ENCODE peak calls at places on chromosomes 4 and X, in six cellular contexts. R is NCI-H460; L is AG09319; D is anterior cingulate cortex; K is EH; Z is activated naive CD4-positive, alpha-beta T cell treated with anti-CD3 and anti-CD28 coated beads for 36 hours. P is an unnamed sample.

GRCh38 chr4:8866421-8866820 is 5.2 kb downstream of the HMX1 start:
- DNase-seq in L (no peak), D (no peak), K (no peak), R (no peak), Z (no peak), P (no peak)

GRCh38 chrX:134706138-134706537 is 47.9 kb upstream of the PLAC1 start:
- DNase-seq in R (no peak), D (no peak), L (no peak), Z (no peak), K (no peak), P (no peak)

GRCh38 chr4:101074326-101074725 is 273.0 kb downstream of the PPP3CA start:
- DNase-seq in L (no peak), K (peak; percentile 6), Z (no peak), D (no peak), R (no peak), P (no peak)

GRCh38 chr4:67344594-67345380 is 200.5 kb downstream of the CENPC start:
- DNase-seq in L (no peak), K (no peak), R (no peak), Z (no peak), D (no peak), P (no peak)

GRCh38 chr4:87758278-87758677 is 41.1 kb upstream of the IBSP start:
- DNase-seq in K (no peak), D (no peak), R (no peak), Z (no peak), L (no peak), P (no peak)

GRCh38 chr4:109155112-109155511 is 147.3 kb downstream of the COL25A1 start:
- DNase-seq in L (no peak), K (no peak), Z (no peak), R (no peak), D (no peak), P (no peak)

GRCh38 chr4:183987987-183988392 is 82.9 kb downstream of the STOX2 start:
- DNase-seq in K (peak; percentile 71), L (no peak), R (peak; percentile 90), Z (peak; percentile 22), D (peak; percentile 34), P (peak; percentile 72)

GRCh38 chrX:40096395-40097091 is 1.2 kb downstream of the BCOR start:
- DNase-seq in L (no peak), K (peak; percentile 58), R (no peak), D (peak; percentile 21), Z (peak; percentile 70), P (no peak)

GRCh38 chr4:84167579-84167978 is 331.5 kb downstream of the NKX6-1 start:
- DNase-seq in L (no peak), D (no peak), K (no peak), Z (no peak), R (no peak), P (no peak)

GRCh38 chr4:139242511-139243051 is 37.4 kb downstream of the MGARP start:
- DNase-seq in Z (no peak), D (no peak), L (no peak), R (no peak), K (peak; percentile 94), P (peak; percentile 48)

GRCh38 chrX:7346021-7346420 is 198.1 kb upstream of the PUDP start:
- DNase-seq in K (peak; percentile 65), Z (no peak), R (no peak), L (no peak), D (no peak), P (no peak)

GRCh38 chr4:160406426-160406825 is 1303.5 kb downstream of the RAPGEF2 start:
- DNase-seq in R (no peak), Z (no peak), L (no peak), K (no peak), D (no peak), P (no peak)

GRCh38 chr4:6200011-6200921 is at the start of gene JAKMIP1:
- DNase-seq in D (peak; percentile 74), L (peak; percentile 2), Z (peak; percentile 82), K (peak; percentile 46), R (peak; percentile 33), P (peak; percentile 86)

GRCh38 chrX:139750390-139750789 is 42.4 kb upstream of the MCF2 start:
- DNase-seq in L (no peak), K (peak; percentile 51), Z (no peak), R (no peak), D (no peak), P (no peak)

GRCh38 chr4:185182196-185182595 is 21.6 kb downstream of the CFAP97 start:
- DNase-seq in L (no peak), Z (no peak), D (no peak), R (no peak), K (no peak), P (no peak)

GRCh38 chrX:3252744-3253143 is 93.7 kb downstream of the MXRA5 start:
- DNase-seq in K (peak; percentile 50), Z (no peak), D (no peak), L (no peak), R (no peak), P (no peak)

GRCh38 chr4:115781528-115782146 is 668.2 kb upstream of the NDST4 start:
- DNase-seq in R (no peak), L (no peak), Z (no peak), K (no peak), D (no peak), P (no peak)

GRCh38 chr4:182569561-182569960 is 326.4 kb downstream of the TENM3 start:
- DNase-seq in L (no peak), Z (no peak), D (no peak), R (no peak), K (no peak), P (no peak)

GRCh38 chr4:32847466-32847865 is 2127.3 kb downstream of the PCDH7 start:
- DNase-seq in R (no peak), L (no peak), D (no peak), K (no peak), Z (no peak), P (no peak)

P was measured in RWPE1.